ENCODE peak calls at places on chromosomes 6 and 20, in six cellular contexts. O, J, X, B, H and E are unnamed samples.

GRCh38 chr20:38873050-38873581 is 53.1 kb upstream of the FAM83D start:
- DNase-seq in J (peak), H (peak), O (no peak), B (no peak), X (no peak), E (no peak)

GRCh38 chr6:14035448-14035847 is 82.1 kb upstream of the CD83 start:
- DNase-seq in H (no peak), X (no peak), J (no peak), B (no peak), O (no peak), E (peak)

GRCh38 chr20:4068708-4069107 is 53.4 kb upstream of the RNF24 start:
- DNase-seq in B (peak), H (no peak), O (no peak), J (no peak), X (no peak), E (no peak)

GRCh38 chr20:33262658-33263065 is 20.4 kb upstream of the BPIFB1 start:
- DNase-seq in X (peak), O (no peak), H (peak), B (peak), J (no peak), E (no peak)

GRCh38 chr6:20417819-20418218 is 16.1 kb downstream of the E2F3 start:
- DNase-seq in H (no peak), J (no peak), X (peak), O (no peak), B (no peak), E (no peak)

GRCh38 chr6:32944265-32944664 is 3.4 kb upstream of the HLA-DMB start:
- DNase-seq in J (peak), X (peak), B (peak), H (peak), O (no peak), E (no peak)

GRCh38 chr20:26276811-26277210 is 580.2 kb upstream of the ZNF337 start:
- DNase-seq in B (no peak), X (no peak), H (no peak), J (no peak), O (no peak), E (no peak)

GRCh38 chr6:109783245-109783990 is 92.3 kb downstream of the FIG4 start:
- DNase-seq in O (no peak), X (no peak), H (peak), B (no peak), J (no peak), E (no peak)

GRCh38 chr6:117489003-117489402 is 6.5 kb downstream of the DCBLD1 start:
- DNase-seq in X (no peak), H (no peak), O (no peak), B (no peak), J (no peak), E (no peak)

GRCh38 chr6:77292564-77293546 is 170.4 kb downstream of the HTR1B start:
- DNase-seq in J (no peak), X (no peak), O (no peak), H (no peak), B (no peak), E (no peak)

GRCh38 chr6:75493400-75494064 is at the start of gene FILIP1:
- DNase-seq in X (no peak), O (peak), H (no peak), B (no peak), J (no peak), E (no peak)

GRCh38 chr6:108200186-108200585 is 34.4 kb downstream of the NR2E1 start:
- DNase-seq in O (no peak), H (no peak), X (no peak), J (no peak), B (no peak), E (no peak)

GRCh38 chr6:39335780-39336541 is 13.5 kb upstream of the KCNK16 start:
- DNase-seq in B (no peak), X (peak), H (no peak), O (no peak), J (no peak), E (no peak)

GRCh38 chr20:49851234-49851755 is 38.7 kb downstream of the SLC9A8 start:
- DNase-seq in J (no peak), X (no peak), B (no peak), H (no peak), O (no peak), E (no peak)

GRCh38 chr6:39203804-39204495 is 25.3 kb downstream of the KCNK5 start:
- DNase-seq in B (peak), H (no peak), J (no peak), O (no peak), X (no peak), E (peak)

GRCh38 chr6:97110626-97111025 is 172.4 kb downstream of the MMS22L start:
- DNase-seq in X (no peak), H (no peak), O (no peak), J (no peak), B (no peak), E (no peak)

GRCh38 chr6:159093608-159094443 is 49.0 kb upstream of the TAGAP start:
- DNase-seq in B (no peak), H (no peak), J (no peak), O (no peak), X (no peak), E (no peak)

GRCh38 chr6:138430361-138431145 is 26.5 kb downstream of the HEBP2 start:
- DNase-seq in J (no peak), X (no peak), O (no peak), H (no peak), B (no peak), E (no peak)

GRCh38 chr6:18763086-18763485 is 375.9 kb downstream of the RNF144B start:
- DNase-seq in B (no peak), X (no peak), O (no peak), J (no peak), H (no peak), E (no peak)

GRCh38 chr20:59972037-59972801 is 14.0 kb downstream of the CDH26 start:
- DNase-seq in O (no peak), B (no peak), H (no peak), X (no peak), J (no peak), E (no peak)

GRCh38 chr6:47865206-47865605 is 83.4 kb downstream of the OPN5 start:
- DNase-seq in H (no peak), B (no peak), O (no peak), J (no peak), X (no peak), E (no peak)

GRCh38 chr6:30171677-30172471 is 8.5 kb downstream of the TRIM15 start:
- DNase-seq in J (no peak), O (no peak), H (no peak), X (no peak), B (no peak), E (no peak)

GRCh38 chr6:4369616-4370015 is 234.2 kb upstream of the ECI2 start:
- DNase-seq in O (no peak), H (no peak), X (no peak), J (no peak), B (no peak), E (no peak)

GRCh38 chr6:126812651-126813050 is 305.8 kb upstream of the RSPO3 start:
- DNase-seq in B (no peak), H (no peak), O (no peak), J (no peak), X (no peak), E (no peak)

GRCh38 chr6:156988276-156989158 is 211.3 kb downstream of the ARID1B start:
- DNase-seq in B (no peak), X (no peak), H (peak), J (no peak), O (no peak), E (no peak)

GRCh38 chr6:138237463-138237862 is 19.2 kb upstream of the PBOV1 start:
- DNase-seq in J (no peak), X (no peak), O (no peak), B (no peak), H (no peak), E (no peak)

GRCh38 chr6:156515242-156515641 is 261.9 kb upstream of the ARID1B start:
- DNase-seq in B (no peak), O (no peak), X (no peak), H (no peak), J (no peak), E (no peak)

GRCh38 chr20:62936996-62937352 is 973 bp upstream of the GID8 start:
- DNase-seq in O (no peak), J (no peak), H (no peak), B (no peak), X (no peak), E (no peak)

GRCh38 chr6:32186496-32186840 is 2.4 kb upstream of the AGER start:
- DNase-seq in X (no peak), H (no peak), J (no peak), O (no peak), B (no peak), E (no peak)

GRCh38 chr6:37308084-37308817 is 45.5 kb upstream of the RNF8 start:
- DNase-seq in O (no peak), X (no peak), B (no peak), H (no peak), J (no peak), E (no peak)

GRCh38 chr6:31525932-31526591 is 2.7 kb upstream of the MCCD1 start:
- DNase-seq in O (no peak), H (no peak), J (no peak), B (no peak), X (no peak), E (no peak)